ENCODE peak calls at places on chromosomes 1 and 21, in four cellular contexts. S, W, Z and M are unnamed samples.

GRCh38 chr1:22641906-22642636 is 1.4 kb upstream of the C1QC start:
- DNase-seq in S (no peak), Z (peak; percentile 53), W (peak; percentile 93), M (peak; percentile 56)

GRCh38 chr1:161733526-161733925 is 12.2 kb downstream of the FCRLB start:
- DNase-seq in W (no peak), Z (no peak), S (no peak), M (no peak)

GRCh38 chr1:168920456-168921094 is 185.9 kb upstream of the ATP1B1 start:
- DNase-seq in Z (no peak), S (peak; percentile 31), W (no peak), M (no peak)

GRCh38 chr1:207014728-207015127 is 17.8 kb downstream of the C1orf116 start:
- DNase-seq in S (no peak), W (no peak), Z (no peak), M (no peak)

GRCh38 chr1:116396769-116397168 is 23.7 kb downstream of the ATP1A1 start:
- DNase-seq in W (no peak), S (no peak), Z (no peak), M (peak; percentile 97)

GRCh38 chr1:92291372-92291999 is 7.3 kb downstream of the GLMN start:
- DNase-seq in S (peak; percentile 22), Z (no peak), W (no peak), M (no peak)

GRCh38 chr1:109239580-109240068 is 9.7 kb upstream of the CELSR2 start:
- DNase-seq in Z (no peak), S (no peak), W (no peak), M (no peak)

GRCh38 chr1:227192163-227192562 is 126.1 kb downstream of the CDC42BPA start:
- DNase-seq in W (no peak), S (peak; percentile 87), Z (no peak), M (no peak)

GRCh38 chr21:40049031-40049958 is 182.1 kb downstream of the PCP4 start:
- DNase-seq in S (no peak), Z (no peak), W (no peak), M (peak; percentile 92)